ENCODE peak calls at places on chromosomes 1 and 21, in four cellular contexts. G is K562, H is GM12878, M is HL-60. K is an unnamed sample.

GRCh38 chr1:246418565-246419312 is 88.3 kb downstream of the SMYD3 start:
- DNase-seq in G (no peak), H (no peak), M (no peak), K (no peak)

GRCh38 chr1:32263744-32264143 is 12.7 kb downstream of the LCK start:
- DNase-seq in G (no peak), H (no peak), M (no peak), K (no peak)

GRCh38 chr1:180083164-180083563 is 71.5 kb upstream of the QSOX1 start:
- DNase-seq in G (no peak), H (no peak), M (no peak), K (no peak)

GRCh38 chr1:116628448-116628847 is 39.1 kb downstream of the IGSF3 start:
- DNase-seq in G (no peak), H (peak; percentile 48), M (no peak), K (peak; percentile 2)

GRCh38 chr1:240831922-240832321 is 220.0 kb upstream of the GREM2 start:
- DNase-seq in G (no peak), H (no peak), M (no peak), K (no peak)

GRCh38 chr21:20451051-20451450 is 547.2 kb upstream of the NCAM2 start:
- DNase-seq in G (no peak), H (no peak), M (no peak), K (no peak)

GRCh38 chr21:43318841-43319781 is 107.8 kb downstream of the SIK1 start:
- DNase-seq in G (no peak), H (peak; percentile 19), M (no peak), K (no peak)

GRCh38 chr1:219692981-219693380 is 80.1 kb upstream of the ZC3H11B start:
- DNase-seq in G (no peak), H (no peak), M (no peak), K (no peak)

GRCh38 chr1:41357451-41358151 is 3.6 kb upstream of the FOXO6 start:
- DNase-seq in G (no peak), H (no peak), M (no peak), K (no peak)

GRCh38 chr1:24926596-24927249 is 3.4 kb downstream of the RUNX3 start:
- DNase-seq in G (no peak), H (no peak), M (no peak), K (no peak)

GRCh38 chr1:37177230-37177864 is 143.0 kb upstream of the GRIK3 start:
- DNase-seq in G (peak; percentile 50), H (no peak), M (peak; percentile 42), K (peak; percentile 15)

GRCh38 chr1:117825414-117825813 is 104.0 kb downstream of the GDAP2 start:
- DNase-seq in G (no peak), H (no peak), M (no peak), K (no peak)

GRCh38 chr1:6612641-6613360 is 730 bp upstream of the PHF13 start:
- DNase-seq in G (no peak), H (no peak), M (peak; percentile 28), K (peak; percentile 72)

DNA sequence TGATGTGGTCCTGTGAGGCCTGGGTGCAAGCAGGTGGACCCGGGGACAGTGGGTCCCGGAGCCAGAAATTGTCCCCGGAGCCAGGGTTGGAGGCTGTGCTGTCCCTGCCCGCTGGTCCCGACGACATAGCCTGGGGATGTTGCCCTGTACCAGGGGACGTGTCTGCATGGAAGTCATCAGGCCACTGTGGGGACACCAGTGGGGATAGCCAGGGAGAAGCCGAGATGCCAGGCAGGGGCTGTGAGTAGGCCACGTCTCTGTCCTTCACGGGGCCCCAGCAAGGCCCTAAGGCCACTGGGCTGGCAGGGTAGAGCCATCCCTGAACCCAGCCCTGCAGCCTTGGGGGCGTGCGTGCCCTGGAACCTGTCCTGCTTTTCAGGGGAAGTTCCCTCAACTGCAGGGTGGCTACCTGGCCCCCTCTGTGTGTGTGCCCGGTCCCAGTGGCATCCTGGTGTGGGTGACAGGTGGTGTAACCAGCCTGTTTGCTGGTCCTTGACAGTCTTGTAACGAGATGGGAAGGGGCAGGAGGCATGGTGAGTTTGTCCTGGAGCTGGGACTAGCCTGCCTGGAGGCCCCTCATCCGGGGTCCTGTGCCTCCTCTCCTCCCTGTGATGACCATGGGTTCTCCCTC is 73.2 kb downstream of the OBSCN start:
- DNase-seq in G (no peak), H (no peak), M (no peak), K (no peak)
- TF ChIP-seq SPI1 in G (no peak), H (no peak), M (no peak), K (no peak)

GRCh38 chr1:212035835-212036605 is 472 bp downstream of the DTL start:
- DNase-seq in G (no peak), H (no peak), M (no peak), K (no peak)

GRCh38 chr1:212039622-212040021 is 4.1 kb downstream of the DTL start:
- DNase-seq in G (no peak), H (no peak), M (no peak), K (no peak)

GRCh38 chr1:212044851-212045250 is 9.3 kb downstream of the DTL start:
- DNase-seq in G (no peak), H (no peak), M (no peak), K (no peak)

GRCh38 chr1:212037900-212038299 is 2.4 kb downstream of the DTL start:
- DNase-seq in G (no peak), H (no peak), M (peak; percentile 41), K (no peak)

DNA sequence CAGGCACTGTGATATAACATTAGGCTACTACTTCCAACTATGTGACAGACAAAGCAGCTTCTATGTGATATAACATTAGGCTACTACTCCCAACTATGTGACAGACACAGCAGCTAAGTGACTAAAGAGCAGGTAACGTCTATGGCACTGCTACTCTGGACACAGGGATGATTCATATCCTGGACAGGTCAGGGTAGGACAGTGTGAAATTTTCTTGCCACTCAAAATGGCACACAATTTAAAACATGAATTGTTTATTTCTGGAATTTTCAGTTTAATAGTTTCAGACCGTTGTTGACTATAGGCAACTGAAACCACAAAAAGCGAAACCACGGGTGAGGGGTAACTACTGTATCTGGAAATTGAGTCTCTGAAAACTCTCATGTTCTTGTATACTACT is 5.1 kb downstream of the DTL start:
- DNase-seq in G (no peak), H (no peak), M (no peak), K (no peak)
- TF ChIP-seq SPI1 in G (no peak), H (no peak), M (no peak), K (no peak)

GRCh38 chr1:167715653-167716302 is 6.0 kb upstream of the MPZL1 start:
- DNase-seq in G (no peak), H (no peak), M (no peak), K (no peak)

GRCh38 chr1:167714851-167715652 is 6.7 kb upstream of the MPZL1 start:
- DNase-seq in G (peak; percentile 83), H (peak; percentile 97), M (peak; percentile 88), K (no peak)

GRCh38 chr1:167718926-167719691 is 2.7 kb upstream of the MPZL1 start:
- DNase-seq in G (no peak), H (no peak), M (no peak), K (no peak)

GRCh38 chr1:167714098-167714850 is 7.5 kb upstream of the MPZL1 start:
- DNase-seq in G (peak; percentile 86), H (peak; percentile 85), M (peak; percentile 83), K (peak; percentile 32)

GRCh38 chr1:167717351-167717750 is 4.4 kb upstream of the MPZL1 start:
- DNase-seq in G (no peak), H (no peak), M (no peak), K (no peak)
- TF ChIP-seq SPI1 in G (no peak), H (no peak), M (no peak), K (no peak)

GRCh38 chr1:2003564-2004131 is at the start of gene CFAP74:
- DNase-seq in G (peak; percentile 92), H (no peak), M (no peak), K (no peak)
- TF ChIP-seq SPI1 in G (no peak), H (no peak), M (no peak), K (no peak)

GRCh38 chr1:227942021-227942715 is 5.6 kb downstream of the WNT9A start:
- DNase-seq in G (no peak), H (no peak), M (no peak), K (no peak)
- TF ChIP-seq SPI1 in G (no peak), H (no peak), M (no peak), K (no peak)

GRCh38 chr1:2969870-2970291 is 51.4 kb upstream of the ACTRT2 start:
- DNase-seq in G (no peak), H (no peak), M (no peak), K (no peak)

GRCh38 chr1:2970311-2971145 is 50.7 kb upstream of the ACTRT2 start:
- DNase-seq in G (no peak), H (no peak), M (no peak), K (no peak)

GRCh38 chr1:2968471-2968881 is 52.8 kb upstream of the ACTRT2 start:
- DNase-seq in G (no peak), H (no peak), M (no peak), K (no peak)

GRCh38 chr1:2967881-2968280 is 53.4 kb upstream of the ACTRT2 start:
- DNase-seq in G (no peak), H (no peak), M (no peak), K (no peak)

GRCh38 chr1:2969011-2969869 is 52.0 kb upstream of the ACTRT2 start:
- DNase-seq in G (no peak), H (no peak), M (no peak), K (no peak)
- TF ChIP-seq SPI1 in G (no peak), H (no peak), M (no peak), K (no peak)

GRCh38 chr1:45772971-45773370 is 22.5 kb upstream of the IPP start:
- DNase-seq in G (no peak), H (peak; percentile 38), M (no peak), K (no peak)

GRCh38 chr1:45769261-45769932 is 18.9 kb upstream of the IPP start:
- DNase-seq in G (peak; percentile 45), H (no peak), M (no peak), K (no peak)

GRCh38 chr1:45765999-45766792 is 15.7 kb upstream of the IPP start:
- DNase-seq in G (no peak), H (no peak), M (no peak), K (no peak)

GRCh38 chr1:45767035-45767434 is 16.6 kb upstream of the IPP start:
- DNase-seq in G (no peak), H (no peak), M (no peak), K (no peak)
- TF ChIP-seq SPI1 in G (no peak), H (no peak), M (no peak), K (no peak)

GRCh38 chr1:58361134-58361533 is 185.4 kb downstream of the OMA1 start:
- DNase-seq in G (no peak), H (no peak), M (no peak), K (no peak)

GRCh38 chr1:58352476-58353092 is 193.9 kb downstream of the OMA1 start:
- DNase-seq in G (no peak), H (no peak), M (no peak), K (no peak)

GRCh38 chr1:58358311-58358710 is 188.2 kb downstream of the OMA1 start:
- DNase-seq in G (no peak), H (no peak), M (no peak), K (no peak)

GRCh38 chr1:58353168-58353567 is 193.4 kb downstream of the OMA1 start:
- DNase-seq in G (no peak), H (no peak), M (no peak), K (no peak)

GRCh38 chr1:58356402-58356801 is 190.1 kb downstream of the OMA1 start:
- DNase-seq in G (no peak), H (no peak), M (no peak), K (no peak)
- TF ChIP-seq SPI1 in G (no peak), H (no peak), M (no peak), K (no peak)

GRCh38 chr1:90612033-90612432 is 105.1 kb downstream of the BARHL2 start:
- DNase-seq in G (no peak), H (no peak), M (no peak), K (no peak)

GRCh38 chr1:90614872-90615271 is 102.2 kb downstream of the BARHL2 start:
- DNase-seq in G (peak; percentile 15), H (no peak), M (no peak), K (no peak)

GRCh38 chr1:90613371-90613770 is 103.7 kb downstream of the BARHL2 start:
- DNase-seq in G (no peak), H (no peak), M (no peak), K (no peak)

GRCh38 chr1:90616395-90616794 is 100.7 kb downstream of the BARHL2 start:
- DNase-seq in G (peak; percentile 22), H (no peak), M (no peak), K (no peak)
- TF ChIP-seq SPI1 in G (no peak), H (no peak), M (no peak), K (no peak)

K was measured in GM12891.